ENCODE peak calls at places on chromosomes 3 and 15, in four cellular contexts. U is GM12878, D is HCT116, E is HepG2. T is an unnamed sample. For H3K4me1, the result is how much of the 10 kb centered on the place peaks cover.

GRCh38 chr15:52013151-52013791 is 5.7 kb upstream of the MAPK6 start:
- DNase-seq in U (no peak), E (no peak), D (no peak), T (no peak)

GRCh38 chr3:126098391-126098858 is 14.5 kb upstream of the SLC41A3 start:
- DNase-seq in D (no peak), E (no peak), U (no peak), T (no peak)

GRCh38 chr3:5282703-5283102 is 95.2 kb downstream of the EDEM1 start:
- DNase-seq in E (no peak), U (no peak), D (no peak), T (no peak)

GRCh38 chr15:69160976-69161877 is 792 bp downstream of the GLCE start:
- DNase-seq in U (no peak), D (peak), E (peak), T (no peak)

GRCh38 chr3:194824676-194825075 is 139.0 kb downstream of the FAM43A start:
- DNase-seq in D (no peak), U (no peak), E (no peak), T (no peak)

GRCh38 chr3:78887608-78888011 is 880.2 kb downstream of the ROBO1 start:
- DNase-seq in U (peak), E (no peak), D (no peak), T (no peak)

GRCh38 chr3:127761101-127761802 is 61.1 kb downstream of the MGLL start:
- DNase-seq in U (no peak), E (no peak), D (no peak), T (no peak)

GRCh38 chr3:129036234-129037092 is 24.1 kb upstream of the GP9 start:
- DNase-seq in U (no peak), D (no peak), E (no peak), T (no peak)

GRCh38 chr15:101433396-101433795 is 56.1 kb downstream of the PCSK6 start:
- DNase-seq in E (no peak), U (no peak), D (no peak), T (no peak)

GRCh38 chr3:133854971-133855370 is 40.7 kb downstream of the RAB6B start:
- DNase-seq in E (no peak), D (no peak), U (no peak), T (no peak)

GRCh38 chr15:80613762-80614365 is 81.2 kb upstream of the ABHD17C start:
- DNase-seq in D (no peak), E (no peak), U (no peak), T (no peak)

GRCh38 chr15:25022233-25022632 is 67.4 kb downstream of the SNRPN start:
- DNase-seq in U (no peak), E (no peak), D (no peak), T (no peak)

GRCh38 chr15:67065531-67066005 is at the start of gene SMAD3:
- DNase-seq in U (no peak), D (peak), E (peak), T (peak)

GRCh38 chr15:81097893-81098280 is 36.2 kb upstream of the CFAP161 start:
- DNase-seq in U (no peak), D (no peak), E (no peak), T (no peak)

GRCh38 chr15:67175643-67176071 is 78.8 kb downstream of the AAGAB start:
- DNase-seq in D (no peak), E (no peak), U (peak), T (no peak)

GRCh38 chr3:46947981-46948791 is 28.4 kb downstream of the CCDC12 start:
- DNase-seq in U (no peak), E (peak), D (peak), T (no peak)

GRCh38 chr3:194112120-194113106 is 23.5 kb upstream of the HES1 start:
- DNase-seq in D (no peak), U (no peak), E (peak), T (no peak)

GRCh38 chr3:72722930-72723726 is 125.1 kb downstream of the SHQ1 start:
- DNase-seq in E (no peak), D (no peak), U (peak), T (no peak)

GRCh38 chr15:34079904-34080303 is 21.8 kb downstream of the EMC7 start:
- DNase-seq in U (no peak), D (no peak), E (no peak), T (no peak)

GRCh38 chr15:92095691-92096090 is 242.2 kb downstream of the SLCO3A1 start:
- DNase-seq in U (no peak), E (no peak), D (no peak), T (no peak)

GRCh38 chr3:149247929-149248691 is 26.5 kb upstream of the CP start:
- DNase-seq in D (no peak), E (peak), U (no peak), T (no peak)

GRCh38 chr3:156483961-156484787 is 70.7 kb downstream of the SSR3 start:
- DNase-seq in E (no peak), D (peak), U (peak), T (no peak)

GRCh38 chr3:39428745-39429201 is 22.3 kb downstream of the RPSA start:
- DNase-seq in D (no peak), U (no peak), E (no peak), T (no peak)

GRCh38 chr3:18246336-18247060 is 178.6 kb downstream of the SATB1 start:
- DNase-seq in E (no peak), D (no peak), U (no peak), T (no peak)

GRCh38 chr3:80232760-80233159 is 465.0 kb upstream of the ROBO1 start:
- DNase-seq in D (no peak), E (peak), U (no peak), T (peak)

GRCh38 chr3:139746481-139746880 is 68.7 kb upstream of the NMNAT3 start:
- DNase-seq in E (no peak), D (no peak), U (no peak), T (peak)

GRCh38 chr15:62895905-62896316 is 146.6 kb upstream of the TPM1 start:
- DNase-seq in U (no peak), E (peak), D (no peak), T (no peak)

GRCh38 chr3:9750556-9751411 is 1.0 kb downstream of the OGG1 start:
- DNase-seq in D (no peak), U (no peak), E (peak), T (no peak)

GRCh38 chr3:79306939-79307590 is 460.7 kb downstream of the ROBO1 start:
- DNase-seq in U (no peak), E (no peak), D (no peak), T (no peak)

GRCh38 chr3:102302020-102302419 is 132.8 kb upstream of the ZPLD1 start:
- DNase-seq in D (no peak), U (no peak), E (no peak), T (no peak)

GRCh38 chr3:109899930-109900329 is 562.6 kb upstream of the DPPA4 start:
- DNase-seq in D (no peak), E (no peak), U (no peak), T (no peak)

GRCh38 chr15:91122296-91122695 is 22.2 kb downstream of the SV2B start:
- DNase-seq in U (no peak), E (no peak), D (no peak), T (no peak)

GRCh38 chr3:133893683-133894333 is 1.9 kb downstream of the RAB6B start:
- DNase-seq in U (no peak), E (no peak), D (no peak), T (no peak)

GRCh38 chr3:7813412-7813811 is 688.2 kb upstream of the LMCD1 start:
- DNase-seq in E (no peak), D (no peak), U (no peak), T (no peak)

GRCh38 chr3:9147215-9147895 is 102.1 kb downstream of the SRGAP3 start:
- DNase-seq in U (no peak), E (no peak), D (no peak), T (no peak)

GRCh38 chr3:19190136-19190535 is 41.8 kb downstream of the KCNH8 start:
- DNase-seq in E (no peak), D (no peak), U (no peak), T (no peak)

GRCh38 chr3:42732196-42732828 is 29.7 kb upstream of the HHATL start:
- DNase-seq in D (no peak), E (peak), U (no peak), T (no peak)

GRCh38 chr3:38016847-38017444 is 12.5 kb downstream of the PLCD1 start:
- DNase-seq in U (no peak), E (no peak), D (no peak), T (no peak)

GRCh38 chr3:38015984-38016383 is 13.5 kb downstream of the PLCD1 start:
- DNase-seq in U (no peak), E (no peak), D (no peak), T (no peak)

GRCh38 chr3:38016410-38016809 is 13.0 kb downstream of the PLCD1 start:
- DNase-seq in D (no peak), E (no peak), U (no peak), T (no peak)

GRCh38 chr3:38018296-38019266 is 10.9 kb downstream of the PLCD1 start:
- DNase-seq in D (no peak), E (no peak), U (no peak), T (no peak)

DNA sequence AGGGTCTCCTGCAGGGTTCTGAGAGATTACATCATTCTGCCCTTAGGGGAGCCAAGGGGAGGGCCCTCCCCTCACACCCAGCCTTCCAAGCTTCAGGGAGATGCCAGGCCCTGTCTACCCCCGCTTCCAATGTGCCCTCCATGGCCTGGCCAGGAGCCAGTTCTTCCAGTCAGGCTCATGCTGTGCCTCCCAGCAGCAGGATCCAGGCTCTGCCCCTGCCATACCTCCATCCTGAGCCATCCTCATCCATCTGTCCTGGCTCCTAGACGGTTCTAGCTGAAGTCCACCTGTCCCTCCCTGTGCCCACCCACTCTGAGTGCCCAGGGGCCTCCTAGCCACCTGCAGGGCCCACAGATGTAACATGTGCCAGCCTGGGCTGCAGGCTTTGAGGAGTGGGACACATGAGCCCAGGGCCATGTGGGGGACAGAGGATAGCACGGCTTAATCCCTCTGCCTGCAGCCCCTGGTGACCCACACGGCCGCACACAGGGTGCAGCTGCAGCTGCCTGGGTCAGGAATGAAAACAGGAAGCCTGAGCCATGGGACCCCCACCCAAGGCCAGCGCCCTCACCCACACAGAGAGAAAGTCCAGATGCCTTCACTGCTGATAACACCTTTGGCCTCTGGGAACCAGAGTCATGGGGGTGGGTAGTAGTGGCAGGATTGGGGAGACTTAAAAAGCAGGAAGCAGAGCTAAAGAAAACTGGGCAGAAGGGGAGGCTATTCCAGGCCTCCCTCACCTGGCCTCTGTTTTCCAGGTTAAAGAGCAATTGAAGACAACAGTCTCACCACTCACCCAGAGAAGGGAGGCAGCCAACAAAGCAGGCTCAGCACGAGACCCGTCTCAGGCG is 11.8 kb downstream of the PLCD1 start:
- DNase-seq in E (no peak), D (no peak), U (no peak), T (no peak)
- TF ChIP-seq YY1 in E (no peak), D (no peak), U (no peak), T (no peak)

GRCh38 chr3:185187391-185187790 is 34.5 kb upstream of the C3orf70 start:
- DNase-seq in D (no peak), E (no peak), U (no peak), T (no peak)

DNA sequence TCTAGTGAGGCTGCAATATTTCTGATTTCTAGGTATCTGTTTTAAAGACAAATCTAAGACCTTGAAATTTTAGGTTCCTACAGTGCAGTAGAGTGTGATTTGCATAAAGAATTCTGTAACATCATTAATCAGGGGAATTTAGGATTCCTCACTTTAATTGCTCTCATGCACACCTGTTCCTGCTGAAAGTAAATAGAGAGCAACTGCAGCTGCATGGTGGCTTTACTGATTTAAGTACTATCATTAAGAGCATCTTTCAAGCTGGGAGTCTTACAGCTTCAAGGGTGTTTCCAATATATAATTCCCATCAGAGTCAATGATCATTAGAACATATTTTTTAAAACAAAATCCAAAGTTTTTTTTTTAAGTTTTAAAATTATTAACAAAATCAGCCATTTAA is 36.0 kb upstream of the C3orf70 start:
- DNase-seq in E (no peak), D (no peak), U (no peak), T (no peak)
- TF ChIP-seq ZNF274 in E (no peak), D (no peak), U (no peak), T (no peak)

GRCh38 chr3:147369231-147369630 is 37.1 kb downstream of the ZIC4 start:
- DNase-seq in D (no peak), E (no peak), U (no peak), T (no peak)
- H3K4me1 ChIP-seq in D (under half), E (under half), U (under half), T (under half)

GRCh38 chr3:186978712-186979111 is 48.4 kb downstream of the ST6GAL1 start:
- DNase-seq in U (no peak), E (peak), D (no peak), T (no peak)

GRCh38 chr3:186980989-186981388 is 50.7 kb downstream of the ST6GAL1 start:
- DNase-seq in D (no peak), U (no peak), E (no peak), T (no peak)

GRCh38 chr3:186976802-186977201 is 46.5 kb downstream of the ST6GAL1 start:
- DNase-seq in D (no peak), U (no peak), E (no peak), T (no peak)

GRCh38 chr3:186983372-186984058 is 53.2 kb downstream of the ST6GAL1 start:
- DNase-seq in U (no peak), D (no peak), E (no peak), T (no peak)

GRCh38 chr3:186979837-186980236 is 49.5 kb downstream of the ST6GAL1 start:
- DNase-seq in E (no peak), D (no peak), U (no peak), T (no peak)
- TF ChIP-seq YY1 in E (no peak), D (no peak), U (no peak), T (no peak)

GRCh38 chr15:38555686-38556334 is 8.8 kb downstream of the RASGRP1 start:
- DNase-seq in U (no peak), E (no peak), D (no peak), T (no peak)
- TF ChIP-seq ZNF274 in U (no peak), E (no peak), D (no peak), T (no peak)

GRCh38 chr3:56889131-56889530 is 87.4 kb upstream of the ARHGEF3 start:
- DNase-seq in D (no peak), E (no peak), U (no peak), T (no peak)
- H3K4me1 ChIP-seq in D (under half), E (under half), U (under half), T (under half)

GRCh38 chr15:88512606-88513005 is 33.9 kb downstream of the DET1 start:
- DNase-seq in E (no peak), D (no peak), U (no peak), T (no peak)

GRCh38 chr15:88511161-88511560 is 35.3 kb downstream of the DET1 start:
- DNase-seq in U (no peak), D (no peak), E (no peak), T (no peak)

GRCh38 chr15:88509321-88509720 is 37.2 kb downstream of the DET1 start:
- DNase-seq in D (no peak), U (no peak), E (no peak), T (no peak)

GRCh38 chr15:88509964-88510363 is 36.5 kb downstream of the DET1 start:
- DNase-seq in E (no peak), U (no peak), D (no peak), T (no peak)

DNA sequence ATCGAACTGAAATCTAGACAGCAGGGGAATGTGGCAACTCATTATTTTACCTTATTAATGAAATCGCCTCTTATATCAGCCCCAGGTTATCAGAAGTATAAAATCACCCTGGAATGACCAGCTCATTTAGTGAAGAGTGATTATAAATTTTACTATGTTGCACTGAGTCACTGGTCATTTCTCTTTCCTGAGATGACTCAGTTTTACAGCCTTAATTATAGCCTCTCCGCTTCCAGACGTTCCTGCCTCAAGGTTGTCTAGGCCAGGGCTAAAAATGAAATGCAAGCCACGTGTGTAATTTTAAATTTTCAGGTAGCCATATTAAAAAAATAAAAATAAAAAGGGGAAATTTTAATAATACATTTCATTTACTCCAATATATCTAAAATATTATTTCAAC is 33.3 kb downstream of the DET1 start:
- DNase-seq in D (no peak), E (no peak), U (no peak), T (no peak)
- TF ChIP-seq YY1 in D (no peak), E (no peak), U (no peak), T (no peak)

GRCh38 chr15:65423150-65423976 is 616 bp upstream of the IGDCC4 start:
- DNase-seq in E (no peak), U (no peak), D (no peak), T (no peak)

GRCh38 chr15:65421360-65422215 is 1.2 kb downstream of the IGDCC4 start:
- DNase-seq in U (no peak), E (no peak), D (no peak), T (peak)

GRCh38 chr15:65424683-65425082 is 1.9 kb upstream of the IGDCC4 start:
- DNase-seq in E (no peak), U (no peak), D (no peak), T (no peak)

GRCh38 chr15:65423977-65424679 is 1.4 kb upstream of the IGDCC4 start:
- DNase-seq in E (no peak), D (no peak), U (no peak), T (no peak)

DNA sequence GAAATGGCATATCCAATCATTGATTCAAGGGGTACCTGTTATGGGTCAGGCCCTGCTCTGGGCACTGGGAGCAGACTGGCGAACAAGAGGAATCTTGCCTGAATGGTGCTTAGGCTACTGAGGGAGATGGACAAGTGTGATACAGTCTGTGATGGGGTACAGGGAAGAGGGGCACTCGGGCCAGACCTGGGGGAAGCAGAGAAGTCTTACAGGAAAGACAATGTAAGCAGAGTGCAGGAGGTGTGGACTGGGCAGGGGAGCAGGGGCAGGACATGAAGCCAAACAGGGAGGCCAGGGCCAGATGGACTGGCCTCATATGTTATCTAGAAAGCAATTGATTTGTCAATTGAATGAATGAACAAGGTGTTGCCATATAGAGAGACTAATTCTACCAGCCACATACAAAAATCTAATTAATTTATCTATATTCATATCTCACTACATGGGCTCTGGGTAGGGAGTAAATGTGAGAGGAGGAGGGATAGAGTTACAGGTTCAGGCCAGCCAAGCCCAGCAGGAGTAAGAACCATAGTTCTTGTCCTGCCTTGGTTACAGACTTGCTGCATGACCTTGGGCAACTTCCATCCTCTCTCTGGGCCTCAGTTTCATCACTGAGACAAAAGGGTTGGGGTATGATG is 3.6 kb upstream of the IGDCC4 start:
- DNase-seq in D (no peak), U (no peak), E (no peak), T (no peak)
- TF ChIP-seq ZNF274 in D (no peak), U (no peak), E (no peak), T (no peak)